ENCODE peak calls at places on chromosomes 16 and 17, in six cellular contexts. N, M, Y, P, H and R are unnamed samples.
A peak's percentile ranks its signal among the peaks of the same experiment; 100 is the strongest.

GRCh38 chr17:64507418-64507766 is 615 bp downstream of the CEP95 start:
- DNase-seq in N (no peak), M (peak; percentile 63), Y (no peak), P (no peak), H (peak; percentile 82), R (no peak)

GRCh38 chr17:81481011-81481799 is 31.4 kb downstream of the ACTG1 start:
- DNase-seq in N (peak; percentile 59), M (no peak), Y (peak; percentile 84), P (peak; percentile 50), H (peak; percentile 79), R (peak; percentile 73)

GRCh38 chr17:7022791-7023571 is at the start of gene BCL6B:
- DNase-seq in N (no peak), M (no peak), Y (no peak), P (no peak), H (no peak), R (no peak)

GRCh38 chr16:87581867-87582220 is 20.5 kb upstream of the JPH3 start:
- DNase-seq in N (peak; percentile 52), M (peak; percentile 80), Y (peak; percentile 68), P (peak; percentile 35), H (peak; percentile 98), R (peak; percentile 92)

GRCh38 chr16:252366-253337 is 18.0 kb downstream of the FAM234A start:
- DNase-seq in N (no peak), M (no peak), Y (no peak), P (no peak), H (peak; percentile 30), R (no peak)

GRCh38 chr17:32755045-32755805 is 121.7 kb downstream of the MYO1D start:
- DNase-seq in N (no peak), M (peak; percentile 43), Y (no peak), P (no peak), H (peak; percentile 81), R (no peak)

GRCh38 chr16:59198487-59198886 is 464.4 kb upstream of the GOT2 start:
- DNase-seq in N (no peak), M (no peak), Y (no peak), P (no peak), H (no peak), R (no peak)

GRCh38 chr16:68287276-68288251 is 23.2 kb downstream of the SLC7A6OS start:
- DNase-seq in N (peak; percentile 96), M (no peak), Y (peak; percentile 80), P (peak; percentile 67), H (peak; percentile 89), R (peak; percentile 79)

GRCh38 chr16:24070851-24071250 is 185.3 kb upstream of the CACNG3 start:
- DNase-seq in N (no peak), M (no peak), Y (no peak), P (no peak), H (peak; percentile 2), R (peak; percentile 28)

GRCh38 chr17:63446981-63447687 is 1.0 kb upstream of the CYB561 start:
- DNase-seq in N (no peak), M (no peak), Y (no peak), P (peak; percentile 41), H (peak; percentile 86), R (no peak)

GRCh38 chr17:45745843-45746494 is 38.2 kb upstream of the CRHR1 start:
- DNase-seq in N (no peak), M (no peak), Y (no peak), P (no peak), H (no peak), R (no peak)

GRCh38 chr17:63587770-63588169 is 12.9 kb upstream of the TACO1 start:
- DNase-seq in N (no peak), M (no peak), Y (no peak), P (no peak), H (no peak), R (no peak)

GRCh38 chr17:61410555-61411089 is 11.0 kb downstream of the TBX2 start:
- DNase-seq in N (no peak), M (no peak), Y (peak; percentile 80), P (peak; percentile 71), H (peak; percentile 65), R (no peak)
- H3K4me3 ChIP-seq in N (peak overlapping the region; percentile 72), M (no peak overlapping the region), Y (peak overlapping the region; percentile 77), P (peak overlapping the region; percentile 63), H (no peak overlapping the region), R (peak overlapping the region; percentile 48)

GRCh38 chr17:36599546-36600250 is 1.7 kb upstream of the MRM1 start:
- DNase-seq in N (no peak), M (no peak), Y (no peak), P (no peak), H (no peak), R (no peak)

GRCh38 chr17:36597866-36598777 is 3.3 kb upstream of the MRM1 start:
- DNase-seq in N (no peak), M (no peak), Y (no peak), P (no peak), H (no peak), R (no peak)

GRCh38 chr17:36598951-36599401 is 2.4 kb upstream of the MRM1 start:
- DNase-seq in N (no peak), M (no peak), Y (no peak), P (no peak), H (no peak), R (no peak)

GRCh38 chr17:36594626-36595401 is 3.1 kb downstream of the DHRS11 start:
- DNase-seq in N (no peak), M (no peak), Y (no peak), P (no peak), H (no peak), R (no peak)

GRCh38 chr17:36597229-36597628 is 4.2 kb upstream of the MRM1 start:
- DNase-seq in N (no peak), M (no peak), Y (no peak), P (no peak), H (no peak), R (no peak)
- H3K4me3 ChIP-seq in N (no peak overlapping the region), M (no peak overlapping the region), Y (no peak overlapping the region), P (no peak overlapping the region), H (no peak overlapping the region), R (no peak overlapping the region)

DNA sequence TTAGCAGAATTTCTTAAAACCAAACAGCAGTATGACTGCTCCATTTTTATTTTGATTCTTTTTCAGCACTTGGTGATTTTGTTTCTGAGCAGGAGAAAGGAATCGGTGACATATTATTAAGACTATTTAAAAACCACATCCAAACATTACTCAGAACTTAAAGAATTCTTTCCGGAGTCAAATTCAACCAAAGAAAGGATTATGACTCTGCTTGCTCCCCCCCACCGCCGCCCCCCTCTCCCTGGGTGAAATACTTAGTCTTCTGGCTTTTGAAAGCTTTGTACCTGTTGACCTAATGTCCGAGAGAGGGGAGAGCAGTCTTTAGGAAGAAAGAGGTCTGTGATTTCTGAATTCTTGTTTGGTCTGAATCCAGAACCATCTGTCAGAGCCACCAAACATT is 17.9 kb upstream of the COL1A1 start:
- DNase-seq in N (no peak), M (peak; percentile 49), Y (no peak), P (no peak), H (peak; percentile 76), R (no peak)
- H3K4me3 ChIP-seq in N (no peak overlapping the region), M (peak overlapping the region; percentile 21), Y (no peak overlapping the region), P (no peak overlapping the region), H (no peak overlapping the region), R (no peak overlapping the region)

GRCh38 chr17:78960945-78961344 is 18.8 kb downstream of the LGALS3BP start:
- DNase-seq in N (peak; percentile 44), M (no peak), Y (peak; percentile 48), P (peak; percentile 42), H (peak; percentile 74), R (peak; percentile 70)
- H3K4me3 ChIP-seq in N (no peak overlapping the region), M (no peak overlapping the region), Y (no peak overlapping the region), P (no peak overlapping the region), H (no peak overlapping the region), R (no peak overlapping the region)

DNA sequence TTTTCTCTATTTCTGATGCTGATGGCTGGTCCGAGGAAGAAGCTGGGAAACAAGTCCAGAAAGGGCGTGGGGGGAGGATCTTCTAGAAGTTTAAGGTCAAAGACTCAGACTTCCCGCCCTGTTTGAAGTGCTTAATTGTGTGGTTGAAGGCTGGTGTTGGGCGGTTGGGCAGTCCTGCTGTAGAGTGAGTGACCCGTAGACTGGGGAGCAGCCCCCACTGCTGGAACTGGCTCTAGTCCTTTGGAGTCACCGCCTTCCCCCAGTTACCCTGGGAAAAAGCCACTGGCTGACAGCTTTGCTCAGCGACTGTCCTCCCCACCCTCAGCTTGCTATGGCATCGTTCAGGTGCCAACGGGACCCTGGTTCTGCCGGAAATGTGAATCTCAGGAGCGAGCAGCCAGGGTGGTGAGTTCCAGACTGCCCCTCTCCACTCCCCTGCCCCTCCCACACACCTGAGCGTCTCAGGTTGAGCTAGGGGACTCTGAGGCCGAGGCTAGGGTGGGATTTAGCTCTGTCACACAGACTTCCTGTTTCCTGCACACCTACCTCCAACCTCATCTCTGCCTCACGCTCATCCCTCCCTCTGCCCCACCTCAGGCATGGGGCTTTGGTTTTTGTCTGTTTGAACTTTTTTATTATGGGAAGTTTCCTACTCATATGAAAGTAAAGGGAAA is 1.7 kb downstream of the MLLT6 start:
- DNase-seq in N (no peak), M (no peak), Y (no peak), P (peak; percentile 52), H (peak; percentile 28), R (no peak)
- H3K4me3 ChIP-seq in N (peak overlapping the region; percentile 71), M (peak overlapping the region; percentile 76), Y (peak overlapping the region; percentile 96), P (peak overlapping the region; percentile 93), H (peak overlapping the region; percentile 84), R (peak overlapping the region; percentile 93)